ENCODE peak calls at places on chromosomes 7 and 10, in five cellular contexts. One of them, this sample, is unnamed.

GRCh38 chr10:62858364-62858763 is 42.2 kb upstream of the EGR2 start:
- DNase-seq in A549: no peak
- DNase-seq in colonic mucosa: no peak
- DNase-seq in tibial nerve: no peak
- DNase-seq in keratinocyte: no peak
- DNase-seq in this sample: no peak

GRCh38 chr7:101779267-101779666 is 38.2 kb upstream of the CUX1 start:
- DNase-seq in A549: no peak
- DNase-seq in keratinocyte: no peak
- DNase-seq in colonic mucosa: no peak
- DNase-seq in tibial nerve: no peak
- DNase-seq in this sample: no peak

GRCh38 chr7:116630932-116631449 is 41.0 kb upstream of the MET start:
- DNase-seq in keratinocyte: peak; percentile 88
- DNase-seq in tibial nerve: peak; percentile 25
- DNase-seq in A549: peak; percentile 86
- DNase-seq in colonic mucosa: peak; percentile 88
- DNase-seq in this sample: peak; percentile 96

GRCh38 chr7:29989257-29989995 is at the start of gene SCRN1:
- DNase-seq in tibial nerve: peak; percentile 16
- DNase-seq in colonic mucosa: peak; percentile 43
- DNase-seq in A549: peak; percentile 57
- DNase-seq in keratinocyte: no peak
- DNase-seq in this sample: no peak

GRCh38 chr7:117942780-117943179 is 69.5 kb upstream of the CTTNBP2 start:
- DNase-seq in A549: no peak
- DNase-seq in keratinocyte: no peak
- DNase-seq in colonic mucosa: no peak
- DNase-seq in tibial nerve: no peak
- DNase-seq in this sample: no peak

GRCh38 chr7:4132221-4132620 is 549.9 kb upstream of the FOXK1 start:
- DNase-seq in tibial nerve: no peak
- DNase-seq in colonic mucosa: no peak
- DNase-seq in keratinocyte: no peak
- DNase-seq in A549: no peak
- DNase-seq in this sample: no peak

GRCh38 chr10:21993360-21994001 is 10.0 kb downstream of the DNAJC1 start:
- DNase-seq in tibial nerve: no peak
- DNase-seq in keratinocyte: no peak
- DNase-seq in A549: no peak
- DNase-seq in colonic mucosa: no peak
- DNase-seq in this sample: no peak

GRCh38 chr7:107318523-107319160 is 149.8 kb downstream of the HBP1 start:
- DNase-seq in keratinocyte: no peak
- DNase-seq in A549: no peak
- DNase-seq in colonic mucosa: peak; percentile 24
- DNase-seq in tibial nerve: no peak
- DNase-seq in this sample: no peak

GRCh38 chr7:77933394-77933793 is 134.8 kb downstream of the PHTF2 start:
- DNase-seq in A549: peak; percentile 20
- DNase-seq in colonic mucosa: no peak
- DNase-seq in tibial nerve: no peak
- DNase-seq in keratinocyte: peak; percentile 23
- DNase-seq in this sample: no peak

GRCh38 chr7:88092676-88092999 is 127.2 kb downstream of the SRI start:
- DNase-seq in colonic mucosa: no peak
- DNase-seq in keratinocyte: no peak
- DNase-seq in A549: no peak
- DNase-seq in tibial nerve: no peak
- DNase-seq in this sample: no peak

GRCh38 chr7:152899482-152900166 is 140.1 kb downstream of the ACTR3B start:
- DNase-seq in A549: no peak
- DNase-seq in tibial nerve: no peak
- DNase-seq in keratinocyte: no peak
- DNase-seq in colonic mucosa: no peak
- DNase-seq in this sample: no peak

GRCh38 chr7:100171840-100172239 is 3.4 kb upstream of the GAL3ST4 start:
- DNase-seq in A549: no peak
- DNase-seq in colonic mucosa: no peak
- DNase-seq in keratinocyte: no peak
- DNase-seq in tibial nerve: no peak
- DNase-seq in this sample: no peak

GRCh38 chr10:72315611-72316385 is 38.9 kb downstream of the DNAJB12 start:
- DNase-seq in colonic mucosa: peak; percentile 82
- DNase-seq in tibial nerve: peak; percentile 62
- DNase-seq in A549: no peak
- DNase-seq in keratinocyte: no peak
- DNase-seq in this sample: no peak

GRCh38 chr7:99579956-99580777 is 17.9 kb upstream of the TMEM225B start:
- DNase-seq in colonic mucosa: peak; percentile 27
- DNase-seq in tibial nerve: no peak
- DNase-seq in keratinocyte: no peak
- DNase-seq in A549: no peak
- DNase-seq in this sample: no peak

GRCh38 chr10:94858022-94858421 is 80.4 kb upstream of the CYP2C9 start:
- DNase-seq in tibial nerve: no peak
- DNase-seq in keratinocyte: no peak
- DNase-seq in A549: no peak
- DNase-seq in colonic mucosa: no peak
- DNase-seq in this sample: peak; percentile 6

GRCh38 chr10:5284311-5285057 is 80.3 kb upstream of the UCN3 start:
- DNase-seq in keratinocyte: no peak
- DNase-seq in tibial nerve: no peak
- DNase-seq in colonic mucosa: no peak
- DNase-seq in A549: peak; percentile 77
- DNase-seq in this sample: no peak

GRCh38 chr7:132112111-132112510 is 464.2 kb downstream of the PLXNA4 start:
- DNase-seq in keratinocyte: no peak
- DNase-seq in A549: no peak
- DNase-seq in colonic mucosa: no peak
- DNase-seq in tibial nerve: no peak
- DNase-seq in this sample: no peak

GRCh38 chr7:134320201-134320600 is 3.5 kb upstream of the SLC35B4 start:
- DNase-seq in colonic mucosa: no peak
- DNase-seq in keratinocyte: no peak
- DNase-seq in tibial nerve: no peak
- DNase-seq in A549: no peak
- DNase-seq in this sample: no peak

GRCh38 chr10:88525371-88526079 is 57.6 kb downstream of the RNLS start:
- DNase-seq in colonic mucosa: peak; percentile 77
- DNase-seq in keratinocyte: no peak
- DNase-seq in A549: peak; percentile 8
- DNase-seq in tibial nerve: no peak
- DNase-seq in this sample: peak; percentile 14

GRCh38 chr10:57955076-57955475 is 312.6 kb downstream of the IPMK start:
- DNase-seq in tibial nerve: no peak
- DNase-seq in colonic mucosa: no peak
- DNase-seq in A549: no peak
- DNase-seq in keratinocyte: no peak
- DNase-seq in this sample: no peak

GRCh38 chr7:29281782-29282541 is 87.4 kb downstream of the CHN2 start:
- DNase-seq in colonic mucosa: peak; percentile 25
- DNase-seq in A549: no peak
- DNase-seq in tibial nerve: no peak
- DNase-seq in keratinocyte: peak; percentile 84
- DNase-seq in this sample: peak; percentile 95

GRCh38 chr10:131584286-131584685 is 272.8 kb upstream of the TCERG1L start:
- DNase-seq in A549: no peak
- DNase-seq in colonic mucosa: no peak
- DNase-seq in keratinocyte: no peak
- DNase-seq in tibial nerve: no peak
- DNase-seq in this sample: no peak

GRCh38 chr10:1299041-1299726 is 243.0 kb downstream of the WDR37 start:
- DNase-seq in colonic mucosa: no peak
- DNase-seq in tibial nerve: no peak
- DNase-seq in keratinocyte: no peak
- DNase-seq in A549: no peak
- DNase-seq in this sample: no peak

GRCh38 chr7:157937432-157937831 is 600.6 kb downstream of the DNAJB6 start:
- DNase-seq in A549: no peak
- DNase-seq in tibial nerve: no peak
- DNase-seq in colonic mucosa: no peak
- DNase-seq in keratinocyte: no peak
- DNase-seq in this sample: no peak

GRCh38 chr10:124899151-124899550 is 42.8 kb upstream of the ZRANB1 start:
- DNase-seq in A549: no peak
- DNase-seq in tibial nerve: no peak
- DNase-seq in keratinocyte: no peak
- DNase-seq in colonic mucosa: no peak
- DNase-seq in this sample: no peak

GRCh38 chr10:73601486-73601921 is 10.4 kb upstream of the USP54 start:
- DNase-seq in keratinocyte: peak; percentile 85
- DNase-seq in tibial nerve: no peak
- DNase-seq in colonic mucosa: peak; percentile 88
- DNase-seq in A549: no peak
- DNase-seq in this sample: peak; percentile 96

GRCh38 chr10:128024426-128024825 is 101.8 kb downstream of the MKI67 start:
- DNase-seq in tibial nerve: no peak
- DNase-seq in A549: no peak
- DNase-seq in colonic mucosa: no peak
- DNase-seq in keratinocyte: no peak
- DNase-seq in this sample: no peak

GRCh38 chr7:191105-192034 is 1.0 kb upstream of the FAM20C start:
- DNase-seq in colonic mucosa: peak; percentile 39
- DNase-seq in tibial nerve: peak; percentile 37
- DNase-seq in keratinocyte: peak; percentile 7
- DNase-seq in A549: peak; percentile 35
- DNase-seq in this sample: no peak

GRCh38 chr10:122198631-122199030 is 72.5 kb upstream of the BTBD16 start:
- DNase-seq in colonic mucosa: no peak
- DNase-seq in A549: no peak
- DNase-seq in keratinocyte: no peak
- DNase-seq in tibial nerve: no peak
- DNase-seq in this sample: no peak
- H3K27ac ChIP-seq in colonic mucosa: no peak overlapping the region
- H3K27ac ChIP-seq in A549: no peak overlapping the region
- H3K27ac ChIP-seq in keratinocyte: no peak overlapping the region
- H3K27ac ChIP-seq in tibial nerve: no peak overlapping the region
- H3K27ac ChIP-seq in this sample: no peak overlapping the region

GRCh38 chr10:79319372-79319771 is 27.9 kb upstream of the PPIF start:
- DNase-seq in tibial nerve: no peak
- DNase-seq in A549: no peak
- DNase-seq in keratinocyte: no peak
- DNase-seq in colonic mucosa: no peak
- DNase-seq in this sample: no peak
- H3K27ac ChIP-seq in tibial nerve: no peak overlapping the region
- H3K27ac ChIP-seq in A549: no peak overlapping the region
- H3K27ac ChIP-seq in keratinocyte: no peak overlapping the region
- H3K27ac ChIP-seq in colonic mucosa: no peak overlapping the region
- H3K27ac ChIP-seq in this sample: no peak overlapping the region

DNA sequence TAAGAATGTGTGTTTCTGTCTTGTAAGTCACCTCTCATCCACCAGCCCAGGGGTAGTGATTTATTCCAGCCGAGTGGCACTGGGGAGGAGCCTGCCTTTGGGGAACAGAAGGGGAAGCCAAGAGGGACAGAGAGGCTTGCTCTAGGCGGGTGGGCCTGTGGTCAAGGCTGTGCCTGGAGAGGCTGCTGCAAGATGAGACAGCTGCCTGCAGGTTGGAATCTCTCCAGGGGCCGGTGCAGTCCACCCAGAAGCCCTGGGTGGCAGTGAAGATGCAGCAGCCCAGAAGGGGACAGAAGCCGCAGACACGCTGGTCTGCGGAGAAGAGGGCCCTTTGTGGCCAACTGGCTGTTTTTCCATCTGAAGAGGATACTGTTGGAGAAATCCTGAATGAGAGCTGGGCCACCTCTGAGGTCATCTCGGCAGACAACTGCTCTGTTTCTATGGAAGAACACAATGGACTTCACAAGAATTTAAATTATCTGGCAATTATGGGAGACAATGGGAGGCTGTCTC is 175.7 kb downstream of the GFRA1 start:
- DNase-seq in tibial nerve: no peak
- DNase-seq in colonic mucosa: no peak
- DNase-seq in keratinocyte: no peak
- DNase-seq in A549: no peak
- DNase-seq in this sample: no peak
- H3K27ac ChIP-seq in tibial nerve: no peak overlapping the region
- H3K27ac ChIP-seq in colonic mucosa: no peak overlapping the region
- H3K27ac ChIP-seq in keratinocyte: no peak overlapping the region
- H3K27ac ChIP-seq in A549: no peak overlapping the region
- H3K27ac ChIP-seq in this sample: no peak overlapping the region

GRCh38 chr7:43884209-43884608 is 14.9 kb upstream of the MRPS24 start:
- DNase-seq in colonic mucosa: no peak
- DNase-seq in A549: no peak
- DNase-seq in keratinocyte: no peak
- DNase-seq in tibial nerve: no peak
- DNase-seq in this sample: no peak
- H3K27ac ChIP-seq in colonic mucosa: no peak overlapping the region
- H3K27ac ChIP-seq in A549: no peak overlapping the region
- H3K27ac ChIP-seq in keratinocyte: no peak overlapping the region
- H3K27ac ChIP-seq in tibial nerve: no peak overlapping the region
- H3K27ac ChIP-seq in this sample: no peak overlapping the region

GRCh38 chr7:5776894-5777645 is 4.4 kb downstream of the RNF216 start:
- DNase-seq in colonic mucosa: no peak
- DNase-seq in tibial nerve: no peak
- DNase-seq in A549: no peak
- DNase-seq in keratinocyte: no peak
- DNase-seq in this sample: no peak
- H3K27ac ChIP-seq in colonic mucosa: no peak overlapping the region
- H3K27ac ChIP-seq in tibial nerve: no peak overlapping the region
- H3K27ac ChIP-seq in A549: no peak overlapping the region
- H3K27ac ChIP-seq in keratinocyte: no peak overlapping the region
- H3K27ac ChIP-seq in this sample: no peak overlapping the region

GRCh38 chr10:11946652-11947051 is 96.0 kb downstream of the UPF2 start:
- DNase-seq in colonic mucosa: no peak
- DNase-seq in tibial nerve: no peak
- DNase-seq in keratinocyte: no peak
- DNase-seq in A549: no peak
- DNase-seq in this sample: no peak

GRCh38 chr10:11949152-11949551 is 93.5 kb downstream of the UPF2 start:
- DNase-seq in colonic mucosa: no peak
- DNase-seq in A549: no peak
- DNase-seq in keratinocyte: no peak
- DNase-seq in tibial nerve: no peak
- DNase-seq in this sample: no peak

GRCh38 chr10:11950325-11951018 is 92.1 kb downstream of the UPF2 start:
- DNase-seq in keratinocyte: no peak
- DNase-seq in colonic mucosa: no peak
- DNase-seq in A549: no peak
- DNase-seq in tibial nerve: no peak
- DNase-seq in this sample: no peak

DNA sequence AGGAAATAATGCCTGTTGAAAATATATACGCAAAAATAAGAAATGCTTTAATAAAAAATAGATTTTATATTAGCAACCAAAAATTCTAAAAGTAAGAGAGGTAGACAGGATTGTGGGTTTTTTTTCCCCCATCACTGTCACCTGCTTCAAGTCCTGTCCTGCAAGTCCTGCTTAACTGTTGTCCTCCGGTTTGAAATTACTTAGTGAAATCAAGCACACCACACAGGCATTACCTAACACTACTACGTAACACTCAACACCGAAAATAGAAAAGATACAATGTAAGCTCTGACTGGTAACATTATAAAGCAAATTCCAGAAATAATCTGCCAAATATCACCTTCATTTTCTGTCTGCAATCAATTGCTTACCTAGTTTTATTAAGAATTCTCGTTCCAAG is 90.9 kb downstream of the UPF2 start:
- DNase-seq in colonic mucosa: no peak
- DNase-seq in keratinocyte: no peak
- DNase-seq in tibial nerve: no peak
- DNase-seq in A549: no peak
- DNase-seq in this sample: no peak
- H3K27ac ChIP-seq in colonic mucosa: no peak overlapping the region
- H3K27ac ChIP-seq in keratinocyte: no peak overlapping the region
- H3K27ac ChIP-seq in tibial nerve: no peak overlapping the region
- H3K27ac ChIP-seq in A549: no peak overlapping the region
- H3K27ac ChIP-seq in this sample: no peak overlapping the region

GRCh38 chr10:70584366-70584765 is 18.2 kb downstream of the PRF1 start:
- DNase-seq in keratinocyte: no peak
- DNase-seq in tibial nerve: no peak
- DNase-seq in colonic mucosa: no peak
- DNase-seq in A549: no peak
- DNase-seq in this sample: no peak
- H3K27ac ChIP-seq in keratinocyte: no peak overlapping the region
- H3K27ac ChIP-seq in tibial nerve: no peak overlapping the region
- H3K27ac ChIP-seq in colonic mucosa: no peak overlapping the region
- H3K27ac ChIP-seq in A549: no peak overlapping the region
- H3K27ac ChIP-seq in this sample: no peak overlapping the region